ENCODE peak calls at places on chromosomes 4 and X, in ten cellular contexts. D is osteocyte; M is NCI-H1105 treated with DMSO at 0.1 percent for 48 hours; F is activated CD4-positive, alpha-beta T cell treated with anti-CD3 and anti-CD28 coated beads, Interleukin-2, amount 50 U/mL, for 1 hour; X is AG09309; R is dermis blood vessel endothelial cell; Q is effector CD8-positive, alpha-beta T cell; B is astrocyte of the spinal cord; E is activated T-helper 1 cell treated with anti-CD3 and anti-CD28 coated beads, Interleukin-12 subunit alpha, Interleukin-12 subunit beta, Interleukin-2, Interleukin-4 antibody, amounts not matched to agents 30 ng/mL and 10 ng/mL and 1 ng/mL, durations not matched to agents 14 hours and 24 hours and 36 hours; C is CD4-positive, alpha-beta T cell. T is an unnamed sample.

GRCh38 chrX:12890467-12890866 is 16.0 kb upstream of the TLR8 start:
- DNase-seq in D (no peak), M (no peak), F (no peak), X (no peak), R (no peak), Q (no peak), B (no peak), E (peak; percentile 2), C (no peak), T (peak; percentile 8)

GRCh38 chr4:137310593-137311490 is 221.5 kb downstream of the PCDH18 start:
- DNase-seq in D (no peak), M (no peak), F (no peak), X (peak; percentile 69), R (no peak), Q (no peak), B (peak; percentile 94), E (no peak), C (no peak), T (peak; percentile 89)

GRCh38 chr4:176359590-176359989 is 39.8 kb downstream of the SPCS3 start:
- DNase-seq in D (no peak), M (no peak), F (no peak), X (peak; percentile 74), R (no peak), Q (no peak), B (peak; percentile 65), E (no peak), C (no peak), T (peak; percentile 69)

GRCh38 chr4:115629270-115629669 is 515.9 kb upstream of the NDST4 start:
- DNase-seq in D (no peak), M (no peak), F (no peak), X (no peak), R (no peak), Q (no peak), B (no peak), E (no peak), C (no peak), T (no peak)

GRCh38 chr4:103994059-103994458 is 274.3 kb upstream of the TACR3 start:
- DNase-seq in D (no peak), M (no peak), F (no peak), X (no peak), R (no peak), Q (no peak), B (peak; percentile 5), E (no peak), C (no peak), T (no peak)

GRCh38 chr4:41734366-41734765 is 14.2 kb downstream of the PHOX2B start:
- DNase-seq in D (no peak), M (no peak), F (no peak), X (no peak), R (no peak), Q (no peak), B (no peak), E (no peak), C (no peak), T (no peak)

GRCh38 chrX:40539214-40540142 is 41.3 kb upstream of the ATP6AP2 start:
- DNase-seq in D (no peak), M (no peak), F (peak; percentile 71), X (peak; percentile 40), R (no peak), Q (peak; percentile 36), B (peak; percentile 16), E (peak; percentile 52), C (peak; percentile 69), T (peak; percentile 60)

GRCh38 chr4:74023709-74024108 is 14.8 kb downstream of the CXCL3 start:
- DNase-seq in D (no peak), M (no peak), F (no peak), X (no peak), R (no peak), Q (no peak), B (no peak), E (no peak), C (no peak), T (no peak)

T was measured in fibroblast of lung.